ENCODE peak calls at places on chromosomes 6 and 20, in five cellular contexts. N is sigmoid colon, F is upper lobe of right lung, R is GM12864, M is fibroblast of the aortic adventitia. U is an unnamed sample.

GRCh38 chr20:57879437-57880115 is 169.8 kb upstream of the PMEPA1 start:
- DNase-seq in N (peak; percentile 66), F (no peak), R (no peak), M (no peak), U (no peak)

GRCh38 chr20:57043091-57043490 is 223.3 kb downstream of the BMP7 start:
- DNase-seq in N (no peak), F (peak; percentile 1), R (no peak), M (no peak), U (no peak)

GRCh38 chr6:133128191-133128590 is 113.0 kb upstream of the EYA4 start:
- DNase-seq in N (no peak), F (no peak), R (no peak), M (no peak), U (no peak)

GRCh38 chr6:19394687-19395086 is 442.5 kb upstream of the ID4 start:
- DNase-seq in N (no peak), F (no peak), R (no peak), M (no peak), U (no peak)

GRCh38 chr6:158233214-158233795 is 65.2 kb downstream of the GTF2H5 start:
- DNase-seq in N (no peak), F (no peak), R (no peak), M (no peak), U (no peak)

GRCh38 chr6:90413867-90414266 is 117.2 kb upstream of the BACH2 start:
- DNase-seq in N (no peak), F (no peak), R (no peak), M (peak; percentile 5), U (no peak)

GRCh38 chr6:152323376-152323775 is 313.8 kb downstream of the SYNE1 start:
- DNase-seq in N (no peak), F (no peak), R (no peak), M (no peak), U (no peak)

GRCh38 chr6:136723780-136724179 is 68.5 kb downstream of the MAP3K5 start:
- DNase-seq in N (no peak), F (peak; percentile 65), R (peak; percentile 26), M (no peak), U (no peak)

GRCh38 chr6:55047433-55048044 is 126.8 kb upstream of the HCRTR2 start:
- DNase-seq in N (no peak), F (no peak), R (no peak), M (no peak), U (no peak)

GRCh38 chr6:6661684-6662083 is 73.2 kb downstream of the LY86 start:
- DNase-seq in N (peak; percentile 76), F (no peak), R (no peak), M (peak; percentile 66), U (no peak)

GRCh38 chr6:45772886-45773285 is 242.8 kb downstream of the CLIC5 start:
- DNase-seq in N (no peak), F (no peak), R (no peak), M (no peak), U (no peak)

GRCh38 chr20:49262444-49262843 is 15.4 kb downstream of the ZNFX1 start:
- DNase-seq in N (no peak), F (no peak), R (no peak), M (no peak), U (no peak)

GRCh38 chr20:64131406-64131805 is 24.0 kb upstream of the NPBWR2 start:
- DNase-seq in N (peak; percentile 39), F (peak; percentile 32), R (no peak), M (peak; percentile 2), U (no peak)

GRCh38 chr6:133606833-133607232 is 282.1 kb upstream of the TCF21 start:
- DNase-seq in N (no peak), F (no peak), R (no peak), M (no peak), U (no peak)

GRCh38 chr20:6632187-6632586 is 135.3 kb upstream of the BMP2 start:
- DNase-seq in N (no peak), F (no peak), R (no peak), M (no peak), U (no peak)

GRCh38 chr6:110098511-110099116 is 80.9 kb downstream of the WASF1 start:
- DNase-seq in N (no peak), F (no peak), R (no peak), M (no peak), U (no peak)

GRCh38 chr6:20334334-20334733 is 67.3 kb upstream of the E2F3 start:
- DNase-seq in N (no peak), F (no peak), R (no peak), M (no peak), U (no peak)

GRCh38 chr6:170211404-170212025 is 79.4 kb downstream of the DLL1 start:
- DNase-seq in N (no peak), F (no peak), R (no peak), M (no peak), U (peak; percentile 40)

GRCh38 chr20:62306440-62307187 is 3.8 kb downstream of the ADRM1 start:
- DNase-seq in N (no peak), F (no peak), R (no peak), M (no peak), U (no peak)

GRCh38 chr6:89371849-89372505 is 19.5 kb upstream of the UBE2J1 start:
- DNase-seq in N (peak; percentile 77), F (peak; percentile 89), R (no peak), M (peak; percentile 48), U (no peak)

GRCh38 chr6:3157151-3157933 is at the start of gene TUBB2A:
- DNase-seq in N (peak; percentile 95), F (peak; percentile 91), R (no peak), M (peak; percentile 76), U (peak; percentile 88)

GRCh38 chr6:152635949-152636674 is 1.1 kb downstream of the SYNE1 start:
- DNase-seq in N (peak; percentile 73), F (peak; percentile 66), R (no peak), M (peak; percentile 51), U (no peak)

GRCh38 chr6:139778688-139779087 is 404.2 kb upstream of the CITED2 start:
- DNase-seq in N (no peak), F (no peak), R (no peak), M (peak; percentile 71), U (no peak)

GRCh38 chr6:40166963-40167362 is 232.7 kb upstream of the MOCS1 start:
- DNase-seq in N (no peak), F (no peak), R (no peak), M (no peak), U (no peak)

GRCh38 chr6:40165036-40165709 is 230.9 kb upstream of the MOCS1 start:
- DNase-seq in N (no peak), F (no peak), R (no peak), M (no peak), U (no peak)

GRCh38 chr6:40163924-40164323 is 229.7 kb upstream of the MOCS1 start:
- DNase-seq in N (no peak), F (no peak), R (no peak), M (no peak), U (no peak)

GRCh38 chr6:40162074-40162473 is 227.8 kb upstream of the MOCS1 start:
- DNase-seq in N (no peak), F (no peak), R (no peak), M (no peak), U (no peak)

DNA sequence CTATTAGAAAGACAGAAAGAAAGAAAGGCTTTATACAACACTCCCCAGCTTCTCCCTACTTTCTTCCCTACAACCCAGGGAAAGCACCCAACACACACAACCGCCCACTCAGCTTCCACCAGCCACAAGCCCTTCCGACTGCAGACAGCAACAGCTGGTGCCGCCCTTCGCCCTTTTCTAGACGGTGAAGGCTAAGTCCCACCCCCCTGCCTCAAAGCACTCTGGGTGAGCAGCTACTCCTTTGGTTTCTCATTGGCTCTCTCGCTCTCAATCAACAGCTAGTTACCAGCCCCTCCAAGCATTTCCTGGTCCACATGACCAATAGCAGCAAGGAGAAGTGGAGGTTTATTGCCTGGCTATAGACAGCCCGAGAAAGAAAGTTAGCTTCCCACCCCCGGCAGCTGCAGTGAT is 230.1 kb upstream of the MOCS1 start:
- DNase-seq in N (no peak), F (no peak), R (no peak), M (no peak), U (no peak)
- H3K4me3 ChIP-seq in N (no peak overlapping the region), F (no peak overlapping the region), R (no peak overlapping the region), M (no peak overlapping the region), U (no peak overlapping the region)

GRCh38 chr6:156776841-156777576 is at the start of gene ARID1B:
- DNase-seq in N (peak; percentile 93), F (peak; percentile 93), R (peak; percentile 69), M (peak; percentile 80), U (peak; percentile 89)

GRCh38 chr6:156775717-156776116 is 1.5 kb upstream of the ARID1B start:
- DNase-seq in N (no peak), F (no peak), R (no peak), M (peak; percentile 54), U (no peak)

GRCh38 chr6:156777577-156777865 is 343 bp downstream of the ARID1B start:
- DNase-seq in N (no peak), F (no peak), R (no peak), M (no peak), U (no peak)

GRCh38 chr6:156774872-156775405 is 2.2 kb upstream of the ARID1B start:
- DNase-seq in N (no peak), F (no peak), R (no peak), M (peak; percentile 35), U (no peak)

GRCh38 chr6:156776470-156776840 is 723 bp upstream of the ARID1B start:
- DNase-seq in N (no peak), F (no peak), R (no peak), M (peak; percentile 67), U (no peak)
- TF ChIP-seq CTCF in N (no peak), F (no peak), R (no peak), M (no peak), U (no peak)

GRCh38 chr20:1184638-1185315 is at the start of gene TMEM74B:
- DNase-seq in N (no peak), F (no peak), R (no peak), M (no peak), U (no peak)
- H3K4me3 ChIP-seq in N (peak within 1 kb of the TSS; percentile 46), F (peak within 1 kb of the TSS; percentile 53), R (no peak within 1 kb of the TSS), M (peak within 1 kb of the TSS; percentile 44), U (peak within 1 kb of the TSS; percentile 73)

GRCh38 chr6:68777956-68778355 is 142.9 kb downstream of the ADGRB3 start:
- DNase-seq in N (no peak), F (no peak), R (no peak), M (peak; percentile 31), U (no peak)

GRCh38 chr6:68779366-68779765 is 144.3 kb downstream of the ADGRB3 start:
- DNase-seq in N (no peak), F (no peak), R (no peak), M (no peak), U (no peak)

GRCh38 chr6:68776382-68776781 is 141.3 kb downstream of the ADGRB3 start:
- DNase-seq in N (no peak), F (no peak), R (no peak), M (no peak), U (no peak)

GRCh38 chr6:68774843-68775242 is 139.8 kb downstream of the ADGRB3 start:
- DNase-seq in N (no peak), F (no peak), R (no peak), M (no peak), U (no peak)

DNA sequence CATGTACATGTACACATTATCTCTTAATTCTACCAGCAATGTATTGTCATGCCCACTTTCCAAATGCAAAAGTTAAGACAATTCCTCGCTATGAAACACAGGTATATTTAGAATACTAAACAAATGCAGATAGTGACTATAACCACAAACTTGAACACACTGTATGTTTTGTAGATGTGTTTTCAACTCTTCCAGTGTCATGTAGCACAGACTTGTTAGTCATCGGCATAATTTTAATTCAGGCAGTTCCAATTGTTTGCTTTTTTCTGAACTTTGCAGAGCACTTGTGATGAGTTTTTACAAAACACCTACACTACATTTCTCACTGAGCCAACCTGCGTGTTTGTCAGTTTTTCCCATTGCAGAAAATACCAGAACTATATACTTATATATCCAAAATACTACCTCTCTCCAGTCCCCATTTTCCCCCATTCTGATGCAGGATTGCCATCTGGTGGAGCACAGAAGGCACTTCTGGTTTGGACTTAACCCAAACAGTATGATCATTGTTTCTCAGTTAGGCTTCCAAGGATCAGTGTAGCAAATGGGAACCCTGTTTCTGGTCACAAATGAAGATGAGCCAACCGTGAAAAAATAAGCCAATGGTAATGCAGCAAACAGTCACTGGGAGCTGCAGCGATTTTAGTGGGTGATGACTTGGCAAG is 143.4 kb downstream of the ADGRB3 start:
- DNase-seq in N (no peak), F (no peak), R (no peak), M (peak; percentile 51), U (no peak)
- TF ChIP-seq CTCF in N (no peak), F (peak; percentile 58), R (peak; percentile 32), M (peak; percentile 63), U (peak; percentile 71)